ENCODE peak calls at places on chromosomes 1 and 21, in nine cellular contexts. K is epithelial cell of esophagus; L is stimulated activated CD4-positive, alpha-beta T cell treated with anti-CD3 and anti-CD28 coated beads, Interleukin-15, amount 100 ng/mL, for 1 hour; Y is astrocyte of the spinal cord; I is hippocampal formation; N is fibroblast of gingiva; C is cardiac muscle cell; P is endothelial cell; S is central memory CD8-positive, alpha-beta T cell. W is an unnamed sample.

GRCh38 chr1:203169770-203170520 is 5.7 kb downstream of the MYBPH start:
- DNase-seq in N (no peak), P (no peak), K (no peak), L (no peak), I (no peak), S (no peak), C (no peak), Y (no peak), W (no peak)

GRCh38 chr1:61117283-61117682 is 34.9 kb downstream of the NFIA start:
- DNase-seq in Y (no peak), C (no peak), L (no peak), I (no peak), S (no peak), N (no peak), K (no peak), P (no peak), W (no peak)

GRCh38 chr1:147539122-147539575 is 2.2 kb upstream of the BCL9 start:
- DNase-seq in P (no peak), N (peak), S (no peak), C (peak), K (peak), I (no peak), L (no peak), Y (peak), W (no peak)

GRCh38 chr21:41824466-41825207 is 54.5 kb downstream of the PRDM15 start:
- DNase-seq in Y (no peak), K (no peak), C (no peak), N (no peak), I (no peak), P (no peak), L (no peak), S (no peak), W (no peak)

GRCh38 chr1:170664283-170664827 is 424 bp downstream of the PRRX1 start:
- DNase-seq in N (no peak), C (peak), P (no peak), I (no peak), K (no peak), S (no peak), Y (peak), L (no peak), W (peak)

GRCh38 chr1:97826820-97827219 is 94.0 kb downstream of the DPYD start:
- DNase-seq in Y (no peak), P (no peak), K (no peak), I (no peak), N (no peak), L (no peak), S (no peak), C (no peak), W (no peak)

GRCh38 chr1:42070996-42071395 is 82.2 kb upstream of the GUCA2B start:
- DNase-seq in K (no peak), P (no peak), C (no peak), N (no peak), I (no peak), Y (no peak), S (no peak), L (no peak), W (no peak)

GRCh38 chr1:26276432-26276838 is 3.5 kb upstream of the SH3BGRL3 start:
- DNase-seq in N (no peak), P (no peak), S (no peak), L (no peak), Y (no peak), I (no peak), K (no peak), C (no peak), W (no peak)

GRCh38 chr1:107669996-107670395 is 295.0 kb downstream of the VAV3 start:
- DNase-seq in C (peak), N (peak), P (no peak), K (peak), L (no peak), S (no peak), I (no peak), Y (peak), W (no peak)

GRCh38 chr21:14405225-14405624 is 22.3 kb upstream of the HSPA13 start:
- DNase-seq in L (no peak), P (no peak), N (no peak), Y (no peak), C (no peak), K (no peak), I (no peak), S (no peak), W (no peak)

GRCh38 chr1:111275079-111275478 is 15.6 kb upstream of the CHIA start:
- DNase-seq in P (no peak), K (peak), Y (peak), C (no peak), S (no peak), I (peak), N (peak), L (no peak), W (peak)

GRCh38 chr1:17338706-17339493 is 30.9 kb downstream of the PADI4 start:
- DNase-seq in N (no peak), L (no peak), C (no peak), S (no peak), I (no peak), Y (no peak), K (no peak), P (no peak), W (no peak)

GRCh38 chr1:26994772-26995625 is 1.5 kb downstream of the TRNP1 start:
- DNase-seq in L (no peak), N (no peak), K (peak), I (no peak), Y (no peak), C (no peak), P (no peak), S (no peak), W (no peak)

GRCh38 chr21:28106370-28106890 is 886.2 kb downstream of the LTN1 start:
- DNase-seq in I (no peak), K (no peak), L (no peak), S (no peak), Y (no peak), C (no peak), P (no peak), N (no peak), W (no peak)

W was measured in Right ventricle myocardium inferior.